ENCODE peak calls at places on chromosome 6, in eight cellular contexts. C is KBM-7; O is stimulated activated CD4-positive, alpha-beta T cell treated with anti-CD3 and anti-CD28 coated beads, Interleukin-1b, Interleukin-23, amount 100 ng/mL, for 1 hour; Z is SK-N-DZ; S is Jurkat, Clone E6-1; J is nephron progenitor cell; G is DMS153; H is body of pancreas. F is an unnamed sample.

GRCh38 chr6:43924222-43924702 is 154.3 kb downstream of the VEGFA start:
- DNase-seq in C (peak), J (no peak), H (peak), G (no peak), Z (no peak), O (no peak), S (peak), F (no peak)

GRCh38 chr6:53244958-53245357 is 96.3 kb upstream of the GCM1 start:
- DNase-seq in S (no peak), G (no peak), J (no peak), C (peak), O (no peak), H (no peak), Z (no peak), F (no peak)

GRCh38 chr6:13425971-13426931 is 61.1 kb downstream of the GFOD1 start:
- DNase-seq in Z (no peak), J (no peak), C (no peak), G (no peak), H (no peak), O (no peak), S (no peak), F (peak)

GRCh38 chr6:52063584-52064400 is 23.6 kb downstream of the PKHD1 start:
- DNase-seq in G (no peak), Z (peak), S (peak), O (peak), H (peak), J (peak), C (peak), F (peak)

GRCh38 chr6:28794175-28795002 is 129.4 kb downstream of the TRIM27 start:
- DNase-seq in C (no peak), Z (peak), J (no peak), G (no peak), S (no peak), H (no peak), O (no peak), F (no peak)

GRCh38 chr6:71490876-71491275 is 202.3 kb downstream of the OGFRL1 start:
- DNase-seq in O (no peak), S (no peak), G (no peak), C (no peak), J (no peak), H (no peak), Z (no peak), F (no peak)

GRCh38 chr6:131917763-131918649 is 33.2 kb downstream of the CCN2 start:
- DNase-seq in O (no peak), H (no peak), Z (no peak), C (no peak), G (peak), S (no peak), J (no peak), F (no peak)

GRCh38 chr6:119285908-119286625 is 63.5 kb downstream of the MAN1A1 start:
- DNase-seq in O (no peak), J (no peak), G (no peak), Z (no peak), S (no peak), C (no peak), H (no peak), F (no peak)

GRCh38 chr6:31621320-31621939 is 915 bp downstream of the PRRC2A start:
- DNase-seq in C (no peak), S (no peak), G (no peak), O (no peak), H (no peak), J (no peak), Z (no peak), F (no peak)

GRCh38 chr6:83867527-83868161 is 8.2 kb downstream of the CYB5R4 start:
- DNase-seq in S (peak), J (peak), G (no peak), H (no peak), O (no peak), Z (peak), C (peak), F (peak)

GRCh38 chr6:15131234-15132195 is 114.4 kb upstream of the JARID2 start:
- DNase-seq in Z (peak), O (no peak), C (no peak), G (no peak), J (peak), H (no peak), S (no peak), F (no peak)

GRCh38 chr6:106908386-106908840 is 66.1 kb downstream of the CD24 start:
- DNase-seq in H (no peak), O (no peak), G (no peak), Z (no peak), J (no peak), C (no peak), S (no peak), F (no peak)

GRCh38 chr6:155273438-155273837 is 9.6 kb downstream of the CLDN20 start:
- DNase-seq in H (no peak), G (no peak), C (no peak), J (peak), Z (peak), S (no peak), O (no peak), F (no peak)

GRCh38 chr6:68628156-68628555 is 6.9 kb upstream of the ADGRB3 start:
- DNase-seq in O (no peak), S (no peak), H (no peak), Z (no peak), J (no peak), G (no peak), C (peak), F (no peak)

GRCh38 chr6:17393335-17394191 is at the start of gene CAP2:
- DNase-seq in O (no peak), G (peak), H (peak), J (peak), C (peak), Z (peak), S (no peak), F (no peak)

GRCh38 chr6:137756788-137757187 is 110.3 kb upstream of the TNFAIP3 start:
- DNase-seq in H (no peak), O (no peak), J (no peak), S (no peak), G (no peak), Z (no peak), C (no peak), F (no peak)

F was measured in ascending aorta.